ENCODE peak calls at places on chromosome 1, in four cellular contexts. One of them, this sample, is unnamed. For H3K4me1, the result is how much of the 10 kb centered on the place peaks cover.

GRCh38 chr1:208238710-208239517 is 5.3 kb downstream of the PLXNA2 start:
- DNase-seq in spleen: no peak
- DNase-seq in fibroblast of lung: peak
- DNase-seq in PC-9: no peak
- DNase-seq in this sample: no peak

GRCh38 chr1:13628711-13629110 is 45.1 kb downstream of the PDPN start:
- DNase-seq in PC-9: no peak
- DNase-seq in fibroblast of lung: no peak
- DNase-seq in spleen: no peak
- DNase-seq in this sample: no peak

GRCh38 chr1:109914587-109915240 is 4.1 kb downstream of the CSF1 start:
- DNase-seq in fibroblast of lung: peak
- DNase-seq in spleen: peak
- DNase-seq in PC-9: no peak
- DNase-seq in this sample: no peak

GRCh38 chr1:205061665-205062069 is 18.7 kb downstream of the CNTN2 start:
- DNase-seq in spleen: peak
- DNase-seq in PC-9: peak
- DNase-seq in fibroblast of lung: peak
- DNase-seq in this sample: peak

GRCh38 chr1:218772575-218772974 is 401.1 kb upstream of the LYPLAL1 start:
- DNase-seq in fibroblast of lung: peak
- DNase-seq in PC-9: no peak
- DNase-seq in spleen: no peak
- DNase-seq in this sample: no peak

GRCh38 chr1:58929667-58930325 is 145.9 kb upstream of the JUN start:
- DNase-seq in PC-9: peak
- DNase-seq in spleen: no peak
- DNase-seq in fibroblast of lung: no peak
- DNase-seq in this sample: no peak

GRCh38 chr1:114272593-114272992 is 118.9 kb upstream of the SYT6 start:
- DNase-seq in fibroblast of lung: no peak
- DNase-seq in PC-9: no peak
- DNase-seq in spleen: no peak
- DNase-seq in this sample: no peak

GRCh38 chr1:48772221-48772620 is 4.5 kb downstream of the BEND5 start:
- DNase-seq in spleen: no peak
- DNase-seq in fibroblast of lung: no peak
- DNase-seq in PC-9: no peak
- DNase-seq in this sample: no peak

GRCh38 chr1:8667869-8668595 is 149.4 kb downstream of the RERE start:
- DNase-seq in spleen: no peak
- DNase-seq in fibroblast of lung: peak
- DNase-seq in PC-9: no peak
- DNase-seq in this sample: no peak

GRCh38 chr1:46517010-46517600 is 27.5 kb downstream of the DMBX1 start:
- DNase-seq in fibroblast of lung: no peak
- DNase-seq in spleen: peak
- DNase-seq in PC-9: peak
- DNase-seq in this sample: peak

GRCh38 chr1:10696977-10697376 is 99.5 kb downstream of the CASZ1 start:
- DNase-seq in PC-9: no peak
- DNase-seq in fibroblast of lung: peak
- DNase-seq in spleen: no peak
- DNase-seq in this sample: no peak

GRCh38 chr1:61183471-61184034 is 101.2 kb downstream of the NFIA start:
- DNase-seq in PC-9: no peak
- DNase-seq in spleen: no peak
- DNase-seq in fibroblast of lung: peak
- DNase-seq in this sample: no peak

GRCh38 chr1:50405814-50406213 is 17.4 kb downstream of the DMRTA2 start:
- DNase-seq in PC-9: no peak
- DNase-seq in spleen: no peak
- DNase-seq in fibroblast of lung: no peak
- DNase-seq in this sample: no peak

GRCh38 chr1:77044133-77044849 is 174.9 kb downstream of the PIGK start:
- DNase-seq in spleen: no peak
- DNase-seq in fibroblast of lung: no peak
- DNase-seq in PC-9: no peak
- DNase-seq in this sample: no peak

GRCh38 chr1:150127868-150128267 is 21.8 kb upstream of the PLEKHO1 start:
- DNase-seq in fibroblast of lung: no peak
- DNase-seq in spleen: no peak
- DNase-seq in PC-9: no peak
- DNase-seq in this sample: no peak

GRCh38 chr1:93595749-93596148 is 85.9 kb downstream of the BCAR3 start:
- DNase-seq in fibroblast of lung: no peak
- DNase-seq in PC-9: no peak
- DNase-seq in spleen: no peak
- DNase-seq in this sample: no peak

GRCh38 chr1:173257805-173258204 is 50.7 kb upstream of the TNFSF4 start:
- DNase-seq in spleen: no peak
- DNase-seq in PC-9: no peak
- DNase-seq in fibroblast of lung: no peak
- DNase-seq in this sample: no peak

GRCh38 chr1:217189362-217189761 is 441.5 kb downstream of the GPATCH2 start:
- DNase-seq in PC-9: no peak
- DNase-seq in spleen: no peak
- DNase-seq in fibroblast of lung: no peak
- DNase-seq in this sample: no peak

GRCh38 chr1:111793896-111794295 is 38.2 kb downstream of the DDX20 start:
- DNase-seq in PC-9: no peak
- DNase-seq in fibroblast of lung: no peak
- DNase-seq in spleen: no peak
- DNase-seq in this sample: no peak

GRCh38 chr1:162128693-162129356 is 59.3 kb downstream of the NOS1AP start:
- DNase-seq in spleen: no peak
- DNase-seq in fibroblast of lung: no peak
- DNase-seq in PC-9: no peak
- DNase-seq in this sample: no peak

GRCh38 chr1:11180342-11180744 is 8.8 kb upstream of the ANGPTL7 start:
- DNase-seq in spleen: no peak
- DNase-seq in PC-9: peak
- DNase-seq in fibroblast of lung: peak
- DNase-seq in this sample: no peak

GRCh38 chr1:198577444-198577843 is 37.0 kb upstream of the ATP6V1G3 start:
- DNase-seq in spleen: no peak
- DNase-seq in fibroblast of lung: peak
- DNase-seq in PC-9: peak
- DNase-seq in this sample: no peak

GRCh38 chr1:148160421-148161251 is 8.6 kb upstream of the NBPF11 start:
- DNase-seq in spleen: no peak
- DNase-seq in PC-9: no peak
- DNase-seq in fibroblast of lung: no peak
- DNase-seq in this sample: no peak

GRCh38 chr1:118649406-118649805 is 338.7 kb downstream of the TBX15 start:
- DNase-seq in PC-9: no peak
- DNase-seq in fibroblast of lung: no peak
- DNase-seq in spleen: no peak
- DNase-seq in this sample: no peak

GRCh38 chr1:185581020-185581419 is 153.2 kb upstream of the HMCN1 start:
- DNase-seq in PC-9: no peak
- DNase-seq in fibroblast of lung: no peak
- DNase-seq in spleen: no peak
- DNase-seq in this sample: no peak

GRCh38 chr1:215891673-215892072 is 324.6 kb downstream of the KCTD3 start:
- DNase-seq in fibroblast of lung: peak
- DNase-seq in spleen: no peak
- DNase-seq in PC-9: no peak
- DNase-seq in this sample: no peak

GRCh38 chr1:219897914-219898313 is 30.4 kb downstream of the SLC30A10 start:
- DNase-seq in spleen: no peak
- DNase-seq in PC-9: no peak
- DNase-seq in fibroblast of lung: no peak
- DNase-seq in this sample: no peak

GRCh38 chr1:22288593-22289241 is 145.8 kb upstream of the WNT4 start:
- DNase-seq in spleen: no peak
- DNase-seq in PC-9: peak
- DNase-seq in fibroblast of lung: no peak
- DNase-seq in this sample: no peak

GRCh38 chr1:156705321-156705917 is at the start of gene CRABP2:
- DNase-seq in fibroblast of lung: peak
- DNase-seq in spleen: peak
- DNase-seq in PC-9: no peak
- DNase-seq in this sample: no peak

GRCh38 chr1:240575976-240576666 is 35.8 kb downstream of the GREM2 start:
- DNase-seq in spleen: no peak
- DNase-seq in PC-9: no peak
- DNase-seq in fibroblast of lung: peak
- DNase-seq in this sample: no peak

GRCh38 chr1:28509705-28510349 is 4.0 kb downstream of the RCC1 start:
- DNase-seq in spleen: no peak
- DNase-seq in PC-9: no peak
- DNase-seq in fibroblast of lung: peak
- DNase-seq in this sample: no peak

GRCh38 chr1:235624751-235625192 is 24.8 kb downstream of the GNG4 start:
- DNase-seq in fibroblast of lung: peak
- DNase-seq in spleen: no peak
- DNase-seq in PC-9: no peak
- DNase-seq in this sample: no peak

GRCh38 chr1:214316597-214316996 is 35.6 kb downstream of the SMYD2 start:
- DNase-seq in spleen: no peak
- DNase-seq in PC-9: peak
- DNase-seq in fibroblast of lung: no peak
- DNase-seq in this sample: no peak
- H3K4me1 ChIP-seq in spleen: under half
- H3K4me1 ChIP-seq in PC-9: under half
- H3K4me1 ChIP-seq in fibroblast of lung: under half
- H3K4me1 ChIP-seq in this sample: under half

GRCh38 chr1:24567792-24568388 is 12.0 kb downstream of the NCMAP start:
- DNase-seq in spleen: peak
- DNase-seq in PC-9: peak
- DNase-seq in fibroblast of lung: no peak
- DNase-seq in this sample: peak
- TF ChIP-seq CTCF in spleen: no peak
- TF ChIP-seq CTCF in PC-9: no peak
- TF ChIP-seq CTCF in fibroblast of lung: no peak
- TF ChIP-seq CTCF in this sample: no peak

GRCh38 chr1:25023826-25024225 is 93.8 kb upstream of the RUNX3 start:
- DNase-seq in fibroblast of lung: no peak
- DNase-seq in spleen: no peak
- DNase-seq in PC-9: no peak
- DNase-seq in this sample: no peak
- H3K4me1 ChIP-seq in fibroblast of lung: under half
- H3K4me1 ChIP-seq in spleen: half or more
- H3K4me1 ChIP-seq in PC-9: under half
- H3K4me1 ChIP-seq in this sample: under half

GRCh38 chr1:27049127-27049526 is 36.5 kb upstream of the TENT5B start:
- DNase-seq in PC-9: no peak
- DNase-seq in fibroblast of lung: no peak
- DNase-seq in spleen: no peak
- DNase-seq in this sample: no peak
- TF ChIP-seq CTCF in PC-9: no peak
- TF ChIP-seq CTCF in fibroblast of lung: no peak
- TF ChIP-seq CTCF in spleen: no peak
- TF ChIP-seq CTCF in this sample: no peak

DNA sequence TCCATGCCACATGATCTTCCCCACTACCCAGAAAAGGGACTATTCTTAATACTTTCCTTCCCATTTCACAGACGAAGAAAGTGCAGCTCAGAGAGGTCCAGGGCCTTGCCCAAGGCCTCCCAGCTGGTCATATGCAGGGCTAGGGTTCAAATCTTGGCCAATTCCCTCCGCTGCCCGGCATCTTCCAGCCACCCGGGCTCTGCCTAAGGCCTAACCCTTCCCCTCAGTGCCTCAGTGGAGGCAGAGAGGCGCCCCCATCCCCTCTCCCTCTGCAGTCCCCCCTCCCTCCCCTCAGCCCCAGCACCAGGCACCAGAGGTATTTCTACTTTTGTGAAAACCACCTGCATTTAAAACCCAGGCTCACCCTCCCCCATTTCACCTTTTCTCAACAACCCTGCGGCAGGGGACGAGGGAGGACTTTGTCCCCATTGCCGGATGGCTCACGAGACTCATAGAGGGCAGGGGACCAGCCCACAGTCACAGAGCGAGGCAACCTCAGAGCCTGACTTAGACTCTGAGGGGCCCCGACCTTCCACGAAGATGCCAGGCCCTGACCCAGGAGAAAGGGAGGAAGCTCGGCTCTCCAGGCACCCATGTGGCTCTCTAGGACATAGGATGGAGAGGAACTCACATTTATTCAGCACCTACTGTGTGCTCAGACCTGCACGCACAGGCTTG is 12.3 kb downstream of the LAPTM5 start:
- DNase-seq in fibroblast of lung: no peak
- DNase-seq in PC-9: no peak
- DNase-seq in spleen: peak
- DNase-seq in this sample: no peak
- H3K4me1 ChIP-seq in fibroblast of lung: under half
- H3K4me1 ChIP-seq in PC-9: under half
- H3K4me1 ChIP-seq in spleen: half or more
- H3K4me1 ChIP-seq in this sample: half or more

GRCh38 chr1:225882699-225883615 is 777 bp upstream of the TMEM63A start:
- DNase-seq in fibroblast of lung: peak
- DNase-seq in PC-9: no peak
- DNase-seq in spleen: peak
- DNase-seq in this sample: peak

GRCh38 chr1:225881081-225882007 is 836 bp downstream of the TMEM63A start:
- DNase-seq in PC-9: peak
- DNase-seq in spleen: peak
- DNase-seq in fibroblast of lung: peak
- DNase-seq in this sample: peak

GRCh38 chr1:225880636-225881035 is 1.5 kb downstream of the TMEM63A start:
- DNase-seq in spleen: peak
- DNase-seq in PC-9: no peak
- DNase-seq in fibroblast of lung: no peak
- DNase-seq in this sample: no peak

GRCh38 chr1:225883616-225884265 is 1.6 kb upstream of the TMEM63A start:
- DNase-seq in spleen: no peak
- DNase-seq in PC-9: no peak
- DNase-seq in fibroblast of lung: no peak
- DNase-seq in this sample: no peak

GRCh38 chr1:225882008-225882698 is at the start of gene TMEM63A:
- DNase-seq in PC-9: peak
- DNase-seq in spleen: peak
- DNase-seq in fibroblast of lung: peak
- DNase-seq in this sample: peak
- TF ChIP-seq CTCF in PC-9: no peak
- TF ChIP-seq CTCF in spleen: peak
- TF ChIP-seq CTCF in fibroblast of lung: peak
- TF ChIP-seq CTCF in this sample: peak

GRCh38 chr1:41362357-41362721 is 1.1 kb downstream of the FOXO6 start:
- DNase-seq in PC-9: no peak
- DNase-seq in fibroblast of lung: no peak
- DNase-seq in spleen: no peak
- DNase-seq in this sample: no peak
- H3K4me1 ChIP-seq in PC-9: half or more
- H3K4me1 ChIP-seq in fibroblast of lung: under half
- H3K4me1 ChIP-seq in spleen: under half
- H3K4me1 ChIP-seq in this sample: under half